ENCODE peak calls at places on chromosomes 5 and 9, in seven cellular contexts. J, Y, E, D, K, F and H are unnamed samples.

GRCh38 chr5:175718401-175719108 is 60.7 kb downstream of the HRH2 start:
- DNase-seq in J (peak; percentile 21), Y (no peak), E (peak; percentile 84), D (no peak), K (peak; percentile 34), F (peak; percentile 87), H (no peak)

GRCh38 chr9:75803130-75803529 is 87.3 kb upstream of the PCSK5 start:
- DNase-seq in J (peak; percentile 81), Y (no peak), E (no peak), D (no peak), K (no peak), F (no peak), H (no peak)

GRCh38 chr5:140632366-140633080 is 452 bp downstream of the CD14 start:
- DNase-seq in J (peak; percentile 59), Y (peak; percentile 21), E (peak; percentile 86), D (peak; percentile 60), K (no peak), F (peak; percentile 64), H (peak; percentile 68)

GRCh38 chr9:106059886-106060285 is 365.5 kb downstream of the TMEM38B start:
- DNase-seq in J (no peak), Y (no peak), E (no peak), D (no peak), K (no peak), F (no peak), H (no peak)

GRCh38 chr5:169094586-169095409 is 206.1 kb downstream of the SLIT3 start:
- DNase-seq in J (no peak), Y (no peak), E (no peak), D (no peak), K (no peak), F (no peak), H (no peak)

GRCh38 chr5:78472469-78473106 is 112.2 kb downstream of the SCAMP1 start:
- DNase-seq in J (peak; percentile 34), Y (no peak), E (no peak), D (no peak), K (no peak), F (no peak), H (no peak)

GRCh38 chr9:105117111-105117682 is 127.3 kb upstream of the SLC44A1 start:
- DNase-seq in J (no peak), Y (no peak), E (no peak), D (no peak), K (no peak), F (no peak), H (no peak)

GRCh38 chr9:124078641-124079040 is 67.1 kb downstream of the LHX2 start:
- DNase-seq in J (peak; percentile 58), Y (no peak), E (no peak), D (no peak), K (no peak), F (no peak), H (no peak)

GRCh38 chr5:541888-542692 is 17.8 kb upstream of the SLC9A3 start:
- DNase-seq in J (no peak), Y (no peak), E (peak; percentile 40), D (no peak), K (no peak), F (no peak), H (no peak)

GRCh38 chr5:134131578-134132350 is 17.3 kb downstream of the TCF7 start:
- DNase-seq in J (no peak), Y (no peak), E (peak; percentile 44), D (no peak), K (no peak), F (no peak), H (no peak)

GRCh38 chr9:106203832-106204516 is 509.6 kb downstream of the TMEM38B start:
- DNase-seq in J (no peak), Y (no peak), E (no peak), D (no peak), K (no peak), F (no peak), H (no peak)

GRCh38 chr5:116709082-116709481 is 134.5 kb upstream of the SEMA6A start:
- DNase-seq in J (no peak), Y (no peak), E (no peak), D (no peak), K (no peak), F (no peak), H (no peak)

GRCh38 chr5:105970919-105971318 is 1699.8 kb downstream of the EFNA5 start:
- DNase-seq in J (no peak), Y (no peak), E (no peak), D (no peak), K (no peak), F (no peak), H (no peak)

GRCh38 chr9:22052376-22052945 is 43.4 kb upstream of the CDKN2B start:
- DNase-seq in J (peak; percentile 99), Y (no peak), E (no peak), D (no peak), K (no peak), F (peak; percentile 47), H (no peak)

GRCh38 chr5:137843676-137844284 is 23.9 kb upstream of the MYOT start:
- DNase-seq in J (no peak), Y (no peak), E (no peak), D (no peak), K (no peak), F (no peak), H (no peak)

GRCh38 chr5:95555553-95555952 is 652 bp downstream of the ARSK start:
- DNase-seq in J (peak; percentile 16), Y (no peak), E (no peak), D (no peak), K (no peak), F (no peak), H (no peak)

GRCh38 chr9:114894206-114894605 is 36.2 kb downstream of the TNFSF8 start:
- DNase-seq in J (peak; percentile 35), Y (no peak), E (no peak), D (no peak), K (no peak), F (no peak), H (no peak)

GRCh38 chr5:141516648-141517025 is 27.8 kb downstream of the PCDHGC5 start:
- DNase-seq in J (no peak), Y (no peak), E (peak; percentile 79), D (no peak), K (no peak), F (no peak), H (no peak)

GRCh38 chr5:181114844-181115778 is 15.9 kb downstream of the OR2V1 start:
- DNase-seq in J (peak; percentile 72), Y (no peak), E (no peak), D (no peak), K (no peak), F (no peak), H (no peak)

GRCh38 chr5:177539411-177539810 is 15.0 kb downstream of the FAM193B start:
- DNase-seq in J (peak; percentile 65), Y (no peak), E (peak; percentile 62), D (no peak), K (no peak), F (no peak), H (no peak)

GRCh38 chr5:102622244-102622643 is 123.4 kb upstream of the SLCO6A1 start:
- DNase-seq in J (no peak), Y (no peak), E (no peak), D (no peak), K (no peak), F (no peak), H (no peak)

GRCh38 chr5:150271296-150271692 is 18.3 kb downstream of the CAMK2A start:
- DNase-seq in J (no peak), Y (no peak), E (no peak), D (no peak), K (no peak), F (no peak), H (no peak)

GRCh38 chr9:131752231-131752884 is 12.5 kb upstream of the RAPGEF1 start:
- DNase-seq in J (no peak), Y (no peak), E (no peak), D (no peak), K (no peak), F (no peak), H (no peak)

GRCh38 chr5:143887302-143887638 is 75.3 kb downstream of the HMHB1 start:
- DNase-seq in J (peak; percentile 54), Y (no peak), E (peak; percentile 77), D (peak; percentile 14), K (no peak), F (no peak), H (no peak)

GRCh38 chr9:136991993-136992818 is at the start of gene PAXX:
- DNase-seq in J (peak; percentile 90), Y (peak; percentile 48), E (peak; percentile 98), D (peak; percentile 94), K (peak; percentile 90), F (peak; percentile 96), H (peak; percentile 89)

GRCh38 chr9:76090330-76090729 is 199.9 kb downstream of the PCSK5 start:
- DNase-seq in J (no peak), Y (no peak), E (no peak), D (no peak), K (no peak), F (no peak), H (no peak)